ENCODE peak calls at places on chromosomes 13 and 19, in seven cellular contexts. Z is T-helper 2 cell; L is progenitor cell of endocrine pancreas; X is activated CD8-positive, alpha-beta T cell treated with anti-CD3 and anti-CD28 coated beads for 36 hours; I is ACHN; W is activated naive CD4-positive, alpha-beta T cell treated with anti-CD3 and anti-CD28 coated beads, Interleukin-2, amount 50 U/mL, for 72 hours; T is NCI-H1436. B is an unnamed sample.

GRCh38 chr13:48028066-48028465 is 9.5 kb upstream of the NUDT15 start:
- DNase-seq in L (no peak), T (no peak), W (no peak), Z (no peak), I (no peak), X (no peak), B (no peak)

GRCh38 chr13:100636441-100636840 is 38.2 kb downstream of the TMTC4 start:
- DNase-seq in W (no peak), L (no peak), X (no peak), Z (no peak), T (peak; percentile 69), I (no peak), B (no peak)

GRCh38 chr13:59587030-59587429 is 576.7 kb downstream of the DIAPH3 start:
- DNase-seq in I (no peak), L (no peak), X (no peak), Z (no peak), W (no peak), T (no peak), B (no peak)

GRCh38 chr19:50387868-50388245 is 3.7 kb downstream of the POLD1 start:
- DNase-seq in L (no peak), X (no peak), T (no peak), Z (no peak), W (no peak), I (no peak), B (no peak)

GRCh38 chr13:20882206-20882605 is 20.3 kb downstream of the XPO4 start:
- DNase-seq in L (no peak), T (no peak), Z (no peak), W (no peak), X (no peak), I (no peak), B (no peak)

GRCh38 chr19:34961775-34962174 is 2.3 kb downstream of the ZNF792 start:
- DNase-seq in I (no peak), L (no peak), W (no peak), T (no peak), Z (no peak), X (no peak), B (no peak)

GRCh38 chr13:87669379-87669978 is 1.7 kb upstream of the SLITRK5 start:
- DNase-seq in Z (no peak), W (no peak), I (peak; percentile 63), T (no peak), X (peak; percentile 19), L (no peak), B (no peak)

GRCh38 chr19:43780706-43781525 is at the start of gene KCNN4:
- DNase-seq in I (no peak), X (peak; percentile 87), T (peak; percentile 69), Z (no peak), W (peak; percentile 90), L (no peak), B (no peak)

GRCh38 chr19:11267316-11268085 is 5.2 kb upstream of the DOCK6 start:
- DNase-seq in Z (no peak), W (no peak), X (no peak), I (no peak), T (no peak), L (no peak), B (no peak)

GRCh38 chr19:32858559-32858958 is 11.0 kb downstream of the SLC7A9 start:
- DNase-seq in X (no peak), I (no peak), T (no peak), W (no peak), Z (no peak), L (no peak), B (no peak)

GRCh38 chr13:88162076-88162702 is 491.0 kb downstream of the SLITRK5 start:
- DNase-seq in Z (no peak), I (no peak), L (no peak), X (no peak), W (no peak), T (no peak), B (no peak)

B was measured in glutamatergic neuron.